ENCODE peak calls at places on chromosomes 3 and 15, in five cellular contexts. W is body of pancreas, U is thyroid gland, E is breast epithelium, X is ovary. S is an unnamed sample. For H3K9me3, the result is how much of the 10 kb centered on the place peaks cover.

GRCh38 chr3:14423963-14424362 is 21.6 kb downstream of the SLC6A6 start:
- DNase-seq in W (no peak), U (no peak), E (no peak), X (no peak), S (no peak)

GRCh38 chr3:127990461-127990860 is 61.8 kb upstream of the SEC61A1 start:
- DNase-seq in W (no peak), U (no peak), E (no peak), X (no peak), S (no peak)

GRCh38 chr3:4759689-4760312 is 219.4 kb upstream of the BHLHE40 start:
- DNase-seq in W (no peak), U (no peak), E (no peak), X (no peak), S (no peak)

GRCh38 chr3:194287392-194287791 is 63.7 kb downstream of the CPN2 start:
- DNase-seq in W (no peak), U (no peak), E (no peak), X (no peak), S (no peak)

GRCh38 chr3:157838457-157838856 is 267.8 kb downstream of the SHOX2 start:
- DNase-seq in W (no peak), U (no peak), E (no peak), X (no peak), S (no peak)

GRCh38 chr3:138328341-138328740 is 1.3 kb downstream of the NME9 start:
- DNase-seq in W (no peak), U (no peak), E (no peak), X (no peak), S (no peak)

GRCh38 chr3:161310649-161311423 is 60.5 kb downstream of the SPTSSB start:
- DNase-seq in W (no peak), U (no peak), E (no peak), X (no peak), S (no peak)

GRCh38 chr3:127679534-127680145 is 6.9 kb downstream of the ABTB1 start:
- DNase-seq in W (peak), U (peak), E (no peak), X (peak), S (no peak)

GRCh38 chr3:126954141-126954845 is 28.6 kb upstream of the PLXNA1 start:
- DNase-seq in W (no peak), U (no peak), E (no peak), X (no peak), S (no peak)

GRCh38 chr15:69035205-69035917 is 20.9 kb downstream of the NOX5 start:
- DNase-seq in W (no peak), U (peak), E (peak), X (no peak), S (no peak)

GRCh38 chr3:31412832-31413231 is 119.9 kb upstream of the STT3B start:
- DNase-seq in W (no peak), U (no peak), E (no peak), X (no peak), S (no peak)

GRCh38 chr3:141393151-141394076 is 25.1 kb downstream of the ZBTB38 start:
- DNase-seq in W (no peak), U (no peak), E (peak), X (peak), S (no peak)

GRCh38 chr15:55738715-55739114 is 4.2 kb downstream of the PRTG start:
- DNase-seq in W (no peak), U (no peak), E (no peak), X (no peak), S (no peak)

GRCh38 chr3:131142580-131142979 is 115.9 kb downstream of the NEK11 start:
- DNase-seq in W (no peak), U (no peak), E (no peak), X (no peak), S (no peak)

GRCh38 chr15:51103330-51103729 is 8.6 kb upstream of the TNFAIP8L3 start:
- DNase-seq in W (no peak), U (no peak), E (no peak), X (no peak), S (no peak)

GRCh38 chr15:100043732-100044131 is 298.0 kb downstream of the ADAMTS17 start:
- DNase-seq in W (no peak), U (no peak), E (no peak), X (no peak), S (no peak)

GRCh38 chr3:127532561-127533203 is 57.9 kb downstream of the TPRA1 start:
- DNase-seq in W (no peak), U (no peak), E (no peak), X (no peak), S (no peak)

GRCh38 chr3:87311309-87311708 is 34.9 kb upstream of the POU1F1 start:
- DNase-seq in W (no peak), U (no peak), E (no peak), X (no peak), S (no peak)

GRCh38 chr3:72036899-72037298 is 252.0 kb upstream of the PROK2 start:
- DNase-seq in W (peak), U (no peak), E (no peak), X (no peak), S (no peak)

GRCh38 chr3:129305592-129306091 is 27.0 kb downstream of the HMCES start:
- DNase-seq in W (peak), U (peak), E (peak), X (peak), S (peak)

GRCh38 chr3:4350789-4351163 is 47.6 kb downstream of the SETMAR start:
- DNase-seq in W (peak), U (peak), E (no peak), X (peak), S (peak)

GRCh38 chr3:102060814-102061213 is 211.5 kb downstream of the NFKBIZ start:
- DNase-seq in W (no peak), U (no peak), E (no peak), X (no peak), S (no peak)

GRCh38 chr3:127992127-127992526 is 60.1 kb upstream of the SEC61A1 start:
- DNase-seq in W (no peak), U (no peak), E (no peak), X (no peak), S (no peak)

GRCh38 chr3:46409735-46410489 is 2.9 kb downstream of the CCRL2 start:
- DNase-seq in W (no peak), U (no peak), E (no peak), X (no peak), S (no peak)

GRCh38 chr3:55690161-55690560 is 203.1 kb upstream of the WNT5A start:
- DNase-seq in W (no peak), U (no peak), E (no peak), X (no peak), S (no peak)

GRCh38 chr3:188950832-188951489 is 220.8 kb upstream of the TPRG1 start:
- DNase-seq in W (peak), U (no peak), E (peak), X (peak), S (peak)

GRCh38 chr3:23748398-23749110 is 57.2 kb upstream of the UBE2E1 start:
- DNase-seq in W (peak), U (no peak), E (no peak), X (no peak), S (no peak)

GRCh38 chr15:74857082-74857655 is 14.2 kb upstream of the ULK3 start:
- DNase-seq in W (peak), U (peak), E (no peak), X (no peak), S (no peak)

GRCh38 chr15:83209333-83209732 is 1.7 kb upstream of the HDGFL3 start:
- DNase-seq in W (no peak), U (no peak), E (no peak), X (no peak), S (no peak)

GRCh38 chr3:127263037-127263436 is 24.8 kb downstream of the PRR20G start:
- DNase-seq in W (no peak), U (no peak), E (no peak), X (no peak), S (no peak)

GRCh38 chr15:60162911-60163310 is 158.8 kb downstream of the FOXB1 start:
- DNase-seq in W (no peak), U (no peak), E (no peak), X (no peak), S (no peak)

GRCh38 chr3:152054315-152054714 is 180.9 kb downstream of the SUCNR1 start:
- DNase-seq in W (no peak), U (no peak), E (no peak), X (no peak), S (no peak)

GRCh38 chr15:87224409-87224808 is 1032.1 kb downstream of the NTRK3 start:
- DNase-seq in W (no peak), U (no peak), E (no peak), X (no peak), S (no peak)
- H3K9me3 ChIP-seq in W (under half), U (under half), E (under half), X (under half), S (under half)

GRCh38 chr15:67080118-67080899 is 14.9 kb downstream of the SMAD3 start:
- DNase-seq in W (peak), U (peak), E (peak), X (peak), S (no peak)

GRCh38 chr15:67079361-67079760 is 14.0 kb downstream of the SMAD3 start:
- DNase-seq in W (no peak), U (no peak), E (no peak), X (no peak), S (no peak)

GRCh38 chr15:67083135-67083766 is 17.8 kb downstream of the SMAD3 start:
- DNase-seq in W (no peak), U (no peak), E (no peak), X (no peak), S (no peak)

GRCh38 chr15:67082007-67082536 is 16.7 kb downstream of the SMAD3 start:
- DNase-seq in W (peak), U (no peak), E (no peak), X (no peak), S (no peak)

DNA sequence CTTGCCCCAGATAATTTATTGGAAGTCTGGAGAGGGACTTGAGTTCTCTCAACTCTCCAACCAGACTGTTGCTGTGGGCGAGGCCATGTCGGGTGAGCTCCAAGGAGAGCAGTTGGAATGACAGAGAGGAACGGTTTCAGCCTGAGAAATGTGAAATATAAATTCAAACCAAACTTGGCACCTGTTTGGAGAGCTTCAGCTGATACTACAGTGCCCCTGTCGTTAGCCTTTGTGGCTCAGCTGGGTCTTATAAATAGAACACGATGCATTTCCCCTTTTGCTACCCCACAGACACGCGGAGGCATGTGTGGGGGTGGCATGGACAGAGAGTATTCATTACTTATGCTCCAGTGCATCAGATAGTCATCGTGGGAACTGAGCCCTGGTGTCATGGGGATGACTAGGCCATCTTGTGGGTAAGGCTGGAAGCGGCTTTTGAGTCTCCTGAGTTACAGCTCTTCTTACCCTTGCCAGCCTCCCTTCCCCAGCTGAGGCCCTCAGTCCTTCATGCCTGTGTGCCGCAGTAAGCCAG is 15.6 kb downstream of the SMAD3 start:
- DNase-seq in W (peak), U (no peak), E (no peak), X (no peak), S (peak)
- TF ChIP-seq POLR2A in W (no peak), U (no peak), E (no peak), X (no peak), S (no peak)

GRCh38 chr3:75737831-75738493 is 47.4 kb downstream of the ZNF717 start:
- DNase-seq in W (no peak), U (no peak), E (no peak), X (no peak), S (no peak)
- H3K9me3 ChIP-seq in W (under half), U (under half), E (half or more), X (half or more), S (under half)

GRCh38 chr15:41411441-41411840 is 5.5 kb upstream of the RTF1 start:
- DNase-seq in W (no peak), U (peak), E (no peak), X (no peak), S (no peak)

GRCh38 chr15:41417812-41418211 is 917 bp downstream of the RTF1 start:
- DNase-seq in W (no peak), U (no peak), E (no peak), X (no peak), S (no peak)

GRCh38 chr15:41417418-41417811 is 520 bp downstream of the RTF1 start:
- DNase-seq in W (no peak), U (peak), E (no peak), X (no peak), S (peak)

GRCh38 chr15:41416162-41416741 is 643 bp upstream of the RTF1 start:
- DNase-seq in W (no peak), U (no peak), E (no peak), X (no peak), S (no peak)

DNA sequence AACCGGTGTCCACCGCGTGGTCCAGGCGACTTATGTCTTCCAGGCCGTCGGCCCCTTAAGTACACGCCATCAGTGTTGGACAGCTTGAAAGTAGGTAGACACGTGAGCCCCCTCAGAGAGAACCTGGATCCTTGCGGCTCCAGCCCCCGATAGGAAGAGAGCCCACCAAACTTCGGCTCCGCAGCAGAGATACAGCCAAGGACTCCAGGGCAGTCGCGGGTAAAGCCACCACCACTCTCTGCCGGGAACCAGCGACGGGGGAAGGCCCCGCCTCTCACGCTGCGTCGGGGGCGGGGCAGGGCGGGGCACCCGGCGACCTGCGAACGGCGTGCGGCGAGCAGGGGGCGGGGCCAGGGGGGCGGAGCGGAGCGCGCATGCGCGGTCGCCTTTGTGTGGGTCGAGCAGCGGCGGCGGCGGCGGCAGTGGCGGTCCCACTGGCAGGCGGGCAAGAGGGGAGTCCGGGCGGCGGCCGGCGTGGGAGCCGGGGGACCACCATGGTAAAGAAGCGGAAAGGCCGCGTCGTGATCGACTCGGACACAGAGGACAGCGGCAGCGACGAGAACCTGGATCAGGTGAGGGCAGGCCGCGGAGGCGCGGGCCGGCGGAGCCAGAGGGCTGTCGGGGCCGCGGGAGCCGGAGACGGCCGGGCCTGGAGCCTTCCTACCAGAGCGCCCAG is at the start of gene RTF1:
- DNase-seq in W (peak), U (peak), E (peak), X (peak), S (peak)
- TF ChIP-seq POLR2A in W (peak), U (peak), E (no peak), X (peak), S (peak)

GRCh38 chr15:43912991-43913927 is 86.5 kb downstream of the WDR76 start:
- DNase-seq in W (no peak), U (no peak), E (no peak), X (peak), S (peak)
- H3K9me3 ChIP-seq in W (under half), U (under half), E (under half), X (under half), S (under half)

GRCh38 chr15:58862326-58862725 is 71.2 kb downstream of the SLTM start:
- DNase-seq in W (no peak), U (no peak), E (no peak), X (no peak), S (no peak)

GRCh38 chr15:58870451-58870850 is 63.0 kb downstream of the SLTM start:
- DNase-seq in W (no peak), U (no peak), E (no peak), X (no peak), S (no peak)

GRCh38 chr15:58865420-58865880 is 68.0 kb downstream of the SLTM start:
- DNase-seq in W (peak), U (no peak), E (no peak), X (peak), S (no peak)

GRCh38 chr15:58867926-58868325 is 65.6 kb downstream of the SLTM start:
- DNase-seq in W (no peak), U (no peak), E (no peak), X (no peak), S (no peak)

DNA sequence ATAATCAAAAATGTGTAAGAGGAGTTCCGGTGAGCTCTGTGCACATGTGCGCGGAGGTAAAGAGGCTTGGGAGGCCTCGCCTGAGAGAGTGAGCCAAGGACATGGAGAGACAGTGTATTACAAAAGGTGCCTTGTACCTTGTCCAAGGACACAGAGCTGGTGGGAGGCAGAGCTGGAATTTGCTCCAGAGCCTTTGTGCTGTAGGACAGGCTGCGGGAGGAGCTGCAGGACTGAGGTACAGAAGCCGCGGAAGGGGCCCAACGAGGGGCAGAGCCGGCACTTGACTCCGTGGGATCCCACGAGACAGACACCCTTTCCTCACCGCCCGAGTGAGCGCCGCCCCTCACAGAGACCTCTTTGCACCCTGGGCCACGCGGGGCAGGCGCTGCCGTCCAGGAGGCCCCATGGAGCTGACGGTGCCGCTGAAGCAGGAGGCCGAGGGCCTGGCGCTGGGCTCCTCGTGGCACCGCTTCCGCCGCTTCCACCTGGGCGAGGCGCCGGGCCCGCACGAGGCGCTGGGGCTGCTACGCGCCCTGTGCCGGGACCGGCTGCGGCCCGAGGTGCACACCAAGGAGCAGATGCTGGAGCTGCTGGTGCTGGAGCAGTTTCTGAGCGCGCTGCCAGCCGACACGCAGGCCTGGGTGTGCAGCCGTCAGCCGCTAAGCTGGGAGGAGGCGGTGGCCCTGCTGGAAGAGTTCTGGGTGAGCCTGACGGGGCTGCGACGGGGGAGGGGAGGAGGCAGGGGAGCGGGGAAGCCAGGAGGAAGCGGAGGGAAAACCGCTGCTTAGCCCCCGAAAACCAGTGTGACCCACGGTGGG is 68.7 kb downstream of the SLTM start:
- DNase-seq in W (peak), U (peak), E (no peak), X (peak), S (peak)
- TF ChIP-seq POLR2A in W (peak), U (no peak), E (no peak), X (no peak), S (no peak)

DNA sequence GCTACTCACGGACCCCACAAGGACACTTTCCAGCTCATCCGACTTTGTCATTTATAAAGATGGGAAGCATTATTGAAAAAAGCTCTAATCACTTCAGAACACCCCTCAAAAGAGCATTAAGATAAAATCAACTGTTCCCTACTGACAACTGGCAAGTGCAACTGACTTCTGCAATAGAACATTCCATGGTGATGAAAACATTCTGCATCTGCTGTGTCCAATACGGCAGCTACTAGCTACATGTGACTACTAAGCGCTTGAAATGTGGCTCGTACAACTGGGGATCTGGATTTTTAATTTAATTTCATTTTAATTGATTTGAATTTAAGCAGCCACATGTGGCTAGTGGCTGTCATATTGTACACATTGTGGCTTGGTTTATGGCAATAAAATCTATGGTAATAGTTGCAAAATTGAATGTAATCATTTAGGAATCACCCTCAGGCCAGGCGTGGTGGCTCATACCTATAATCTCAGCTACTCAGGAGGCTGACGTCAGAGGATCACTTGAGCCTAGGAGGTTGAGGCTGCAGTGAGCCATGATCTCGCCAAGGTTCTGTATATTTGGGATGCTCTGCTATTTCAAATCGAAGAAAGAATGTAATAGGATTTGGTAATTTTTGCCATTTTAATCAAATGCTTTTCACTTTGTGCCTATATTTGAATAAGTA is 390.3 kb downstream of the GABRB3 start:
- DNase-seq in W (no peak), U (no peak), E (no peak), X (no peak), S (no peak)
- H3K9me3 ChIP-seq in W (under half), U (under half), E (under half), X (under half), S (under half)